ENCODE peak calls at places on chromosomes 11 and 22, in nine cellular contexts. M, B, L, W, H, Q, G, Y and T are unnamed samples.

GRCh38 chr11:2902784-2903671 is 17.5 kb upstream of the CDKN1C start:
- DNase-seq in M (no peak), B (no peak), L (no peak), W (no peak), H (no peak), Q (no peak), G (no peak), Y (no peak), T (no peak)

GRCh38 chr11:15035283-15035682 is 38.1 kb upstream of the CALCB start:
- DNase-seq in M (peak), B (no peak), L (no peak), W (no peak), H (no peak), Q (no peak), G (no peak), Y (no peak), T (no peak)

GRCh38 chr22:46415816-46416536 is 80.5 kb downstream of the TRMU start:
- DNase-seq in M (no peak), B (no peak), L (no peak), W (peak), H (no peak), Q (no peak), G (peak), Y (no peak), T (no peak)

GRCh38 chr22:17268501-17269223 is 49.4 kb upstream of the ADA2 start:
- DNase-seq in M (no peak), B (no peak), L (no peak), W (no peak), H (no peak), Q (no peak), G (no peak), Y (no peak), T (no peak)

GRCh38 chr11:115921986-115922385 is 417.8 kb upstream of the CADM1 start:
- DNase-seq in M (no peak), B (no peak), L (no peak), W (no peak), H (no peak), Q (no peak), G (no peak), Y (no peak), T (no peak)

GRCh38 chr22:39151329-39151975 is 1.0 kb downstream of the CBX7 start:
- DNase-seq in M (peak), B (no peak), L (no peak), W (no peak), H (peak), Q (no peak), G (no peak), Y (no peak), T (no peak)

GRCh38 chr11:531826-532511 is 3.4 kb downstream of the HRAS start:
- DNase-seq in M (no peak), B (no peak), L (no peak), W (no peak), H (no peak), Q (no peak), G (no peak), Y (no peak), T (no peak)

GRCh38 chr11:123822591-123822990 is 16.4 kb upstream of the OR6M1 start:
- DNase-seq in M (no peak), B (no peak), L (no peak), W (no peak), H (no peak), Q (no peak), G (no peak), Y (no peak), T (no peak)

GRCh38 chr22:19917389-19918138 is 24.0 kb upstream of the COMT start:
- DNase-seq in M (peak), B (no peak), L (no peak), W (no peak), H (no peak), Q (no peak), G (no peak), Y (no peak), T (no peak)

GRCh38 chr11:34728609-34729008 is 107.7 kb downstream of the EHF start:
- DNase-seq in M (no peak), B (no peak), L (no peak), W (no peak), H (no peak), Q (no peak), G (no peak), Y (no peak), T (no peak)

GRCh38 chr22:43151251-43152000 is at the start of gene TSPO:
- DNase-seq in M (peak), B (no peak), L (peak), W (peak), H (peak), Q (peak), G (peak), Y (no peak), T (no peak)
- TF ChIP-seq CTCF in M (no peak), B (no peak), L (no peak), W (no peak), H (no peak), Q (no peak), G (no peak), Y (no peak), T (peak)

DNA sequence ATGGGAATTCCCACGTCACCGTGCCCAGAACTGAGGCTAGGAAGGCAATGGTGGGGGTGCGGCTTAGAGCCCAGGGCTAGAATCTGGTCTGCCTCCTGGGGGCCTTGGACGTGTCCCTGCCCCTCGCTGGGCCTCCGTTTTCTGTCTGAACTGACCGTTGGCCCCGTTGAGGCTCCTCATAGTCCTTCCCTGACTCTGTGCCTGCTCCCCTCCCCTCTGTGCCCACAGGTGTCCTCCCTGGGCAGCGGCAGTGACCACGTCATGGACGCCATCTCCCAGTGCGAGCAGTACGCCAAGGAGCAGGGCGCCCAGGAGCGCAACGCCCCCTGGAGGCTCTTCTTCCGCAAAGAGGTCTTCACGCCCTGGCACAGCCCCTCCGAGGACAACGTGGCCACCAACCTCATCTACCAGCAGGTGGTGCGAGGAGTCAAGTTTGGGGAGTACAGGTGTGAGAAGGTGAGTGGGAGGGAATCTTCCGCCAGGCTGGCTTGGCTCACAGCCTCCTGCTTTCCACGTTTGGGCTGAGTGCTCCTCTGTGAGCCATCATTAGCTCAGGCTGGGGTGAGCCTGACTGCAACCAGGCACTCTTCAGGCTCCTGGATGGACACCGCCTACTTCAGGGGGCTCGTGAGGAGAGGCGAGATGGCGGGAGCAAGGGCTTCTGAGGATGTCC is 63.9 kb downstream of the MYO7A start:
- DNase-seq in M (no peak), B (peak), L (no peak), W (peak), H (no peak), Q (peak), G (peak), Y (no peak), T (no peak)
- H3K4me3 ChIP-seq in M (no peak), B (no peak), L (no peak), W (no peak), H (no peak), Q (no peak), G (no peak), Y (peak), T (no peak)

DNA sequence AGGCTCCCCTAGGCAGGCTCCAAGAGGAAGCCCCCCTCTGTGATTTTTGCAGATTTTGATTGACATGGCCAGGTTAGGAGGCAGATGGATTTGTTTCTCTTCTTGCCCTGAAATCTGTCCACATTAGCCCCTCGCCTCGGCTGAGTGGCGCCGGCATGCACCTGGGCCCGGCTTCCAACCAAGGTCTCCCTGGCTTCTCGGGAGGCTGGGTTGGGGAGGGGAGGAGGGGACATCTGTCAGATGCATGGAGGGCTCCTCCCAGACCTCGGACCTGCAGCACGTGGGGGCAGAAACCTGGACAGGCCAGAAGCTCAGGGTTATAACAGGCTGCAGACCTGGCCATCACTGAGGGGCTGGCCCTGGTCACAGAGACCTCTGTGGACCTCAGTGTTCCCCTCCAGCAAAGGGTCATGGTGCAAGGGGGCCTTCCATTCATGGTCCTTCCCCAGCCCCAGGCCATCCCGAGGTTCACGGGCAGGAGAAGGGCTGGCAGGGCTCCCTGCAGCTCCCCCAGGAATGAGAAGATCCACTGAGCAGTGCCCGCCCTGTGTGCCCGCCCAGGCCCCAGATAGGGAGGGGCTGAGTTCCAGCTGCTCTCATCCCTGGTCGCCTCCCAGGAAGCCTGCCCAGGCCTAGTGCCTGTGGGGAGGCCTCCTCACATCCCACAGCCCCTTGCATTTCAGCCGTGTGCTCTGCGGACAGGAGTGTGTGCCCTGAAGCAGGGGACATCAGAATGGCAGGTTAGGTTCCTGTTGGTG is 747.8 kb downstream of the BRD1 start:
- DNase-seq in M (no peak), B (no peak), L (no peak), W (no peak), H (no peak), Q (no peak), G (no peak), Y (no peak), T (no peak)
- TF ChIP-seq CTCF in M (no peak), B (no peak), L (no peak), W (no peak), H (no peak), Q (no peak), G (no peak), Y (no peak), T (no peak)

GRCh38 chr22:34278121-34278520 is 357.8 kb upstream of the LARGE1 start:
- DNase-seq in M (no peak), B (no peak), L (no peak), W (no peak), H (no peak), Q (no peak), G (no peak), Y (no peak), T (no peak)
- H3K4me3 ChIP-seq in M (no peak), B (no peak), L (no peak), W (no peak), H (no peak), Q (no peak), G (no peak), Y (no peak), T (no peak)

GRCh38 chr22:35547993-35548761 is 7.5 kb downstream of the RASD2 start:
- DNase-seq in M (peak), B (no peak), L (no peak), W (no peak), H (no peak), Q (no peak), G (no peak), Y (no peak), T (no peak)
- TF ChIP-seq CTCF in M (no peak), B (no peak), L (no peak), W (peak), H (no peak), Q (peak), G (peak), Y (no peak), T (peak)

GRCh38 chr22:31629741-31630184 is 32.3 kb downstream of the PISD start:
- DNase-seq in M (peak), B (no peak), L (no peak), W (no peak), H (no peak), Q (no peak), G (no peak), Y (no peak), T (no peak)

GRCh38 chr22:31627223-31627731 is 34.7 kb downstream of the PISD start:
- DNase-seq in M (peak), B (no peak), L (no peak), W (no peak), H (no peak), Q (peak), G (no peak), Y (no peak), T (no peak)

GRCh38 chr22:31630331-31631329 is 31.4 kb downstream of the PISD start:
- DNase-seq in M (peak), B (no peak), L (peak), W (peak), H (peak), Q (peak), G (peak), Y (peak), T (no peak)

GRCh38 chr22:31628362-31628761 is 33.7 kb downstream of the PISD start:
- DNase-seq in M (no peak), B (no peak), L (no peak), W (no peak), H (no peak), Q (no peak), G (no peak), Y (no peak), T (no peak)

DNA sequence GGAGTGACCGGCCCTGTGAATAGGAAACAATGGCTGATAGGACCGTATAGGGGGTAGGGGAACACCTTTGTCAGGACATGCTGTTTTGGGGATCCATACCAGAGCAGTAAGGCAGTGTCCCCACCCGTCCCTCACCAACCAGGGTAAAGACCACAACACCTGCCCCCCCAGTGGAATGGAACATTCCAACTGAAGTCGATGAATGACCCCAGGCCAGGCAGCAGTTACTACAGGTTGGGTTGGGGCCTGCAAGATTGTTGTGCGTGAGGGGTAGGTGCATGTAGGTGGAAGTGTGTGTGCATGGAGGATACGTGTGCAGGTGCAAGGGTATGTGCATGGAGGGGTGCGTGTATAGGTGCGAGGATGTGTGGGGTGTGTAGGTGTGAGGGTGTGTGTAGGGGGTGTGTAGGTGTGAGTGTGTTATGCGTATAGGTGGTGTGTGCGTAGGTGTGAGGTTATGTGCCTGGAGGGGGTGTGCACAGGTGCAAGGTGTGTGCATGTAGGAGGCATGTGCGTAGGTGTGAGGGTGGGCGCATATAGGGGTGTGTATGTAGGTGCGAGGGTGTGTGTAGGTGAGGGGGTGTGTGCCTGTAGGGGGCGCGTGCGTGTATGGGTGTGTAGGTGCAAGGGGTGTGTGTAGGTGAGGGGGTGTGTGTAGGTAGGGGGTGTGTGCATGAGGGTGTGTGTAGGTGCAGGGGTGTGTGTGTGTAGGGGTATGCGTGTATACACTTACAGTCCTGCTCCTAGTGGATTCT is 32.9 kb downstream of the PISD start:
- DNase-seq in M (peak), B (no peak), L (no peak), W (no peak), H (no peak), Q (no peak), G (no peak), Y (no peak), T (no peak)
- H3K4me3 ChIP-seq in M (no peak), B (peak), L (peak), W (peak), H (no peak), Q (peak), G (peak), Y (peak), T (peak)

DNA sequence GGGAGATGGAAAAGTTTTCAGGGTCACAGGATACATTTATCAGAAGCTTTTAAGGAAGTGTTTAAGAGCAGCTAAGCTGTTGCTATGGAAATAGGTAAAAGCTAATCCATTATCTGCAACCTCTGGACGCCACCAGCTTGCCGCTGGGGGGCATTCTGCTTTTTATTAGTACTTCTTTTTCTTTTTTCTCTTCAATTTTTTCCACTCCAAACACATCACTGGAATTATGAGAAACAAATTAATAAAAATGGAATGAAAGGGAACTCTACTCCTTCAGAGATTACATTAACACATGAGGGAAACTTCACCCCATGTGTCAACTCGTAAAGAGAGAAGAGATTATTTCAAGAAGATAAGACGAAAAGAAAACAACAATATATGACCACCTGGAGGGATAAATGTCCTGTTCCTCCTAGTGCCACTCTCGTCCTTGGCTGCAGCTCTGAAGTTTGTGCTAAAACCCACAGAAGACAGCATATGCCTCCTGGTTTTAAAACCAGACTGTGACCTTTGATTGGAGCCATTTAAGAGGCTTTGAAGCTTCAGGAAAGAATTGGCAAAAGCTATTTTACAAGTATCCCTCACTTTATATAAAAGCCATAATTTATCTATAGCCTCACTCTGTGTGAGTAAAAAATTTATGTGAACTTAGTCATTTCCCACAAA is 972.8 kb downstream of the OPCML start:
- DNase-seq in M (no peak), B (no peak), L (no peak), W (no peak), H (no peak), Q (no peak), G (no peak), Y (no peak), T (no peak)
- TF ChIP-seq CTCF in M (no peak), B (no peak), L (no peak), W (no peak), H (no peak), Q (no peak), G (peak), Y (no peak), T (no peak)

GRCh38 chr11:65493367-65494176 is 5.3 kb upstream of the MALAT1 start:
- DNase-seq in M (no peak), B (no peak), L (peak), W (peak), H (peak), Q (no peak), G (peak), Y (no peak), T (peak)
- H3K4me3 ChIP-seq in M (no peak), B (no peak), L (peak), W (peak), H (peak), Q (no peak), G (no peak), Y (peak), T (no peak)